ENCODE peak calls at places on chromosome 22, in ten cellular contexts. M, B, W, Q, L, K, Y, H, J and O are unnamed samples.
A peak's percentile ranks its signal among the peaks of the same experiment; 100 is the strongest.

GRCh38 chr22:50576806-50577696 is 1.2 kb downstream of the CPT1B start:
- DNase-seq in Y (no peak), M (no peak), J (no peak), W (no peak), K (no peak), B (no peak), H (no peak), Q (no peak), L (no peak), O (no peak)

GRCh38 chr22:36343720-36344105 is 44.1 kb downstream of the MYH9 start:
- DNase-seq in M (no peak), J (no peak), Q (no peak), Y (no peak), B (no peak), H (no peak), W (no peak), K (no peak), L (no peak), O (no peak)

GRCh38 chr22:50112151-50113118 is 22.6 kb downstream of the MOV10L1 start:
- DNase-seq in K (peak; percentile 90), L (peak; percentile 64), Q (no peak), Y (no peak), W (no peak), M (no peak), B (no peak), J (no peak), H (no peak), O (no peak)

GRCh38 chr22:37498289-37498909 is 12.2 kb upstream of the MFNG start:
- DNase-seq in L (no peak), Y (peak; percentile 47), W (peak; percentile 75), B (no peak), Q (no peak), J (peak; percentile 47), H (peak; percentile 87), M (no peak), K (no peak), O (peak; percentile 21)

GRCh38 chr22:19039448-19039780 is 82.8 kb downstream of the DGCR2 start:
- DNase-seq in Q (peak; percentile 20), W (no peak), M (no peak), B (no peak), J (no peak), H (no peak), L (no peak), K (no peak), Y (no peak), O (no peak)

GRCh38 chr22:24185501-24186351 is 4.4 kb downstream of the SUSD2 start:
- DNase-seq in K (no peak), J (no peak), Q (peak; percentile 45), M (peak; percentile 59), Y (no peak), B (no peak), W (no peak), L (no peak), H (no peak), O (no peak)

GRCh38 chr22:42074153-42074750 is at the start of gene PHETA2:
- DNase-seq in W (no peak), L (peak; percentile 60), Q (peak; percentile 77), B (peak; percentile 59), J (no peak), H (peak; percentile 78), Y (no peak), M (no peak), K (peak; percentile 60), O (no peak)

GRCh38 chr22:20508815-20509271 is 1.4 kb downstream of the MED15 start:
- DNase-seq in Q (no peak), Y (no peak), M (no peak), B (no peak), K (no peak), W (no peak), J (no peak), H (no peak), L (no peak), O (no peak)

GRCh38 chr22:33112606-33113005 is 54.4 kb upstream of the SYN3 start:
- DNase-seq in Q (no peak), K (no peak), L (no peak), M (no peak), B (no peak), H (no peak), W (no peak), Y (no peak), J (no peak), O (no peak)

GRCh38 chr22:24431309-24432034 is 4.1 kb downstream of the ADORA2A start:
- DNase-seq in W (no peak), L (no peak), H (peak; percentile 43), J (no peak), K (no peak), Q (no peak), Y (no peak), B (no peak), M (peak; percentile 50), O (no peak)

GRCh38 chr22:47192651-47193437 is 430.4 kb downstream of the TBC1D22A start:
- DNase-seq in Y (no peak), B (no peak), M (peak; percentile 50), K (no peak), H (peak; percentile 75), Q (peak; percentile 51), W (no peak), J (no peak), L (no peak), O (peak; percentile 23)

GRCh38 chr22:43921361-43921760 is 2.2 kb upstream of the PNPLA3 start:
- DNase-seq in L (peak; percentile 93), M (no peak), Q (no peak), H (no peak), B (no peak), Y (no peak), K (peak; percentile 48), J (no peak), W (no peak), O (peak; percentile 62)

GRCh38 chr22:41998361-41999261 is at the start of gene WBP2NL:
- DNase-seq in H (peak; percentile 96), K (peak; percentile 82), Y (peak; percentile 77), B (peak; percentile 55), L (peak; percentile 70), J (no peak), W (no peak), M (peak; percentile 87), Q (peak; percentile 84), O (no peak)

GRCh38 chr22:45680932-45681700 is 9.5 kb downstream of the ATXN10 start:
- DNase-seq in B (no peak), Q (no peak), M (no peak), W (no peak), K (peak; percentile 38), H (no peak), Y (no peak), J (no peak), L (peak; percentile 56), O (peak; percentile 48)
- TF ChIP-seq CTCF in B (no peak), Q (no peak), M (no peak), W (no peak), K (no peak), H (no peak), Y (no peak), J (no peak), L (no peak), O (no peak)

DNA sequence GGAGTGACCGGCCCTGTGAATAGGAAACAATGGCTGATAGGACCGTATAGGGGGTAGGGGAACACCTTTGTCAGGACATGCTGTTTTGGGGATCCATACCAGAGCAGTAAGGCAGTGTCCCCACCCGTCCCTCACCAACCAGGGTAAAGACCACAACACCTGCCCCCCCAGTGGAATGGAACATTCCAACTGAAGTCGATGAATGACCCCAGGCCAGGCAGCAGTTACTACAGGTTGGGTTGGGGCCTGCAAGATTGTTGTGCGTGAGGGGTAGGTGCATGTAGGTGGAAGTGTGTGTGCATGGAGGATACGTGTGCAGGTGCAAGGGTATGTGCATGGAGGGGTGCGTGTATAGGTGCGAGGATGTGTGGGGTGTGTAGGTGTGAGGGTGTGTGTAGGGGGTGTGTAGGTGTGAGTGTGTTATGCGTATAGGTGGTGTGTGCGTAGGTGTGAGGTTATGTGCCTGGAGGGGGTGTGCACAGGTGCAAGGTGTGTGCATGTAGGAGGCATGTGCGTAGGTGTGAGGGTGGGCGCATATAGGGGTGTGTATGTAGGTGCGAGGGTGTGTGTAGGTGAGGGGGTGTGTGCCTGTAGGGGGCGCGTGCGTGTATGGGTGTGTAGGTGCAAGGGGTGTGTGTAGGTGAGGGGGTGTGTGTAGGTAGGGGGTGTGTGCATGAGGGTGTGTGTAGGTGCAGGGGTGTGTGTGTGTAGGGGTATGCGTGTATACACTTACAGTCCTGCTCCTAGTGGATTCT is 32.9 kb downstream of the PISD start:
- DNase-seq in J (no peak), Q (peak; percentile 20), H (no peak), B (no peak), W (no peak), K (no peak), Y (no peak), M (no peak), L (no peak), O (no peak)
- TF ChIP-seq CTCF in J (no peak), Q (no peak), H (no peak), B (no peak), W (no peak), K (no peak), Y (no peak), M (no peak), L (no peak), O (no peak)

DNA sequence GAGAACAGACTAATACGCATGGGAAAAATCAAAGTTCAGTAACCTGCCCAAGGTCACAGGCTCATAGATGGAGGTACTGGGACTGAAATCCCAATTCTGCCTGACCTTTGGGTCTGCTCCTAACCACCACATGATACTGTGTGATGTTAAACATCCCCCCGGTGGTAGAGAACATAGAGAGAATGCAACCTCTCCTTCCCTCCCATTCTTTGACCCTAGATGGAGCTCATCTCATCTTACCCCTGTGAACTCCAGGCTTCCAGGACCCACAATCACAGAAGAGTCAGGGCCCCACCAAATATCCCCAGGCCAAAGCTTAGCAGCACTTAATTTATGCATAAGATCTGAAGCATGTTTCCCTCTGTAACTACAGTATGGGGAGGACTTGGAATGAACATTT is 198.5 kb downstream of the MYO18B start:
- DNase-seq in B (no peak), L (no peak), M (no peak), Q (no peak), W (no peak), Y (no peak), K (no peak), H (no peak), J (no peak), O (no peak)
- TF ChIP-seq CTCF in B (no peak), L (no peak), M (no peak), Q (no peak), W (no peak), Y (no peak), K (no peak), H (no peak), J (peak; percentile 39), O (no peak)

DNA sequence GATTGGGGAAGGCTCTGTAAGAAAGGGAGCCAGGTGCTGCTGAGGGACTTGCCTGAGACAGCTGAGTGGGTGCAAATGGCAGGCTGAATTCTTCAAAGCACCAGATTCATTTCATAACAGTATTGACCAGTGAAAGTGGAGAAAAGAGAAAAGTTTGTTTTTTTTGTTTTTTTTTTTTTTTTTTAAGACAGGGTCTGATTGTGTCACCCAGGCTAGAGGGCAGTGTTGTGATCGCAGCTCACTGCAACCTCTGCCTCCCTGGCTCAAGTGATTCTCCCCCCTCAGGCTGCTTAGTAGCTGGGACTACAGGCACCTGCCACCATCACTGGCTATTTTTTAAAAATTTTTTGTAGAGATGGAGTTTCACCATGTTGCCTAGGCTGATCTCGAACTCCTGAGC is 494.0 kb downstream of the MIAT start:
- DNase-seq in Y (no peak), L (no peak), Q (no peak), K (no peak), J (no peak), W (no peak), H (no peak), B (no peak), M (no peak), O (no peak)
- TF ChIP-seq CTCF in Y (no peak), L (no peak), Q (no peak), K (peak; percentile 11), J (peak; percentile 43), W (no peak), H (no peak), B (no peak), M (no peak), O (peak; percentile 5)

GRCh38 chr22:39959640-39960447 is at the start of gene TMA7B:
- DNase-seq in B (no peak), M (no peak), H (peak; percentile 66), Q (no peak), W (peak; percentile 42), K (peak; percentile 57), L (peak; percentile 55), J (no peak), Y (no peak), O (peak; percentile 62)
- TF ChIP-seq CTCF in B (no peak), M (no peak), H (peak; percentile 46), Q (peak; percentile 22), W (peak; percentile 22), K (peak; percentile 38), L (peak; percentile 44), J (no peak), Y (no peak), O (peak; percentile 27)